ENCODE peak calls at places on chromosome 4, in four cellular contexts. B is heart right ventricle, W is heart left ventricle, M is fibroblast of pulmonary artery. P is an unnamed sample.

GRCh38 chr4:67770422-67770821 is 16.2 kb upstream of the GNRHR start:
- DNase-seq in B (no peak), W (no peak), M (no peak), P (no peak)

GRCh38 chr4:170272959-170273358 is 183.2 kb upstream of the AADAT start:
- DNase-seq in B (no peak), W (no peak), M (no peak), P (no peak)

GRCh38 chr4:10587697-10588096 is 96.9 kb downstream of the CLNK start:
- DNase-seq in B (no peak), W (no peak), M (no peak), P (peak; percentile 19)

GRCh38 chr4:1693131-1693896 is 9.2 kb upstream of the FAM53A start:
- DNase-seq in B (peak; percentile 71), W (peak; percentile 70), M (peak; percentile 84), P (peak; percentile 76)

GRCh38 chr4:7384003-7384928 is 50.5 kb downstream of the PSAPL1 start:
- DNase-seq in B (no peak), W (no peak), M (no peak), P (no peak)

GRCh38 chr4:22345678-22346077 is 170.2 kb downstream of the ADGRA3 start:
- DNase-seq in B (no peak), W (no peak), M (no peak), P (no peak)

GRCh38 chr4:113582737-113583136 is 178.8 kb downstream of the CAMK2D start:
- DNase-seq in B (peak; percentile 18), W (peak; percentile 79), M (no peak), P (no peak)

GRCh38 chr4:16897991-16898827 is at the start of gene LDB2:
- DNase-seq in B (peak; percentile 65), W (peak; percentile 85), M (peak; percentile 86), P (peak; percentile 85)

GRCh38 chr4:19508442-19508841 is 743.3 kb upstream of the SLIT2 start:
- DNase-seq in B (no peak), W (no peak), M (no peak), P (no peak)

GRCh38 chr4:184262901-184263300 is 45.2 kb upstream of the ENPP6 start:
- DNase-seq in B (no peak), W (no peak), M (peak; percentile 33), P (no peak)

GRCh38 chr4:45453258-45453841 is 670.5 kb downstream of the GABRG1 start:
- DNase-seq in B (no peak), W (no peak), M (peak; percentile 27), P (peak; percentile 20)

GRCh38 chr4:38499101-38499500 is 164.9 kb upstream of the KLF3 start:
- DNase-seq in B (no peak), W (no peak), M (no peak), P (no peak)

GRCh38 chr4:107931775-107932321 is 499 bp downstream of the CYP2U1 start:
- DNase-seq in B (no peak), W (no peak), M (no peak), P (no peak)

GRCh38 chr4:1595789-1596325 is 88.3 kb downstream of the FAM53A start:
- DNase-seq in B (peak; percentile 1), W (peak; percentile 14), M (no peak), P (no peak)

GRCh38 chr4:74838746-74839370 is 44.5 kb upstream of the BTC start:
- DNase-seq in B (no peak), W (no peak), M (peak; percentile 85), P (peak; percentile 34)

GRCh38 chr4:123397276-123398150 is 918 bp downstream of the SPRY1 start:
- DNase-seq in B (peak; percentile 55), W (peak; percentile 57), M (peak; percentile 70), P (no peak)

GRCh38 chr4:8303485-8304281 is 34.1 kb downstream of the HTRA3 start:
- DNase-seq in B (no peak), W (no peak), M (peak; percentile 95), P (peak; percentile 79)

GRCh38 chr4:71025654-71026053 is 32.2 kb downstream of the DCK start:
- DNase-seq in B (no peak), W (no peak), M (peak; percentile 4), P (peak; percentile 13)

GRCh38 chr4:74055096-74055495 is 16.6 kb upstream of the CXCL3 start:
- DNase-seq in B (no peak), W (no peak), M (no peak), P (no peak)

GRCh38 chr4:137768196-137768595 is 235.9 kb upstream of the PCDH18 start:
- DNase-seq in B (no peak), W (no peak), M (peak; percentile 23), P (peak; percentile 5)

GRCh38 chr4:67879486-67879885 is 4.3 kb downstream of the TMPRSS11D start:
- DNase-seq in B (no peak), W (no peak), M (peak; percentile 20), P (no peak)

GRCh38 chr4:41072021-41072777 is 142.1 kb downstream of the APBB2 start:
- DNase-seq in B (no peak), W (no peak), M (no peak), P (no peak)

GRCh38 chr4:170414961-170415360 is 325.2 kb upstream of the AADAT start:
- DNase-seq in B (no peak), W (no peak), M (no peak), P (no peak)

GRCh38 chr4:2390780-2391490 is 27.5 kb downstream of the ZFYVE28 start:
- DNase-seq in B (no peak), W (no peak), M (no peak), P (no peak)

GRCh38 chr4:1578968-1579833 is 104.9 kb downstream of the FAM53A start:
- DNase-seq in B (peak; percentile 83), W (peak; percentile 88), M (peak; percentile 77), P (peak; percentile 33)

GRCh38 chr4:69710580-69710979 is 49.8 kb downstream of the SULT1B1 start:
- DNase-seq in B (no peak), W (no peak), M (no peak), P (no peak)

GRCh38 chr4:100095729-100096595 is 94.3 kb downstream of the DDIT4L start:
- DNase-seq in B (peak; percentile 25), W (peak; percentile 75), M (peak; percentile 80), P (peak; percentile 76)

GRCh38 chr4:168656055-168656660 is 159.3 kb downstream of the PALLD start:
- DNase-seq in B (no peak), W (no peak), M (peak; percentile 92), P (peak; percentile 85)

DNA sequence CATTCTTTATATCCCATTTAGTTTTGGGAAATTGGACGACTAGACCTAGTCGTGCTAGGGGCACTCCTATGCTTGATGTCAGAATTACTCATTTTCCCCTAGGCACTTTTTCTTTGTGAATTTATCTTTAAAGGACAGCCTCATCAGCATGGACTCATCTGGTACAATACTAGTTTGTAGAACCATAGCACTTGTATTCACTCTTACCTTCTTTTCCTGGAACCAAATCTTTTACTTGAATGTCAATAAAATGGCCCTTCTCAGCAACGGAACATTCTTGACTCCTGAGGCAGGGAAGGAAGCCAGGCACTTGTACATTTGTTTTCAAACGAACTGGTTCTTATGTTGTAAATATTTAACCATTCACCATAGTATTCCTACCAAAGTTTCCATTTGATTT is 187.1 kb downstream of the SHROOM3 start:
- DNase-seq in B (no peak), W (no peak), M (no peak), P (no peak)
- H3K4me3 ChIP-seq in B (no peak overlapping the region), W (no peak overlapping the region), M (no peak overlapping the region), P (no peak overlapping the region)

GRCh38 chr4:92304073-92304472 is 307 bp downstream of the GRID2 start:
- DNase-seq in B (no peak), W (no peak), M (peak; percentile 13), P (no peak)

GRCh38 chr4:92303621-92304027 is at the start of gene GRID2:
- DNase-seq in B (peak; percentile 20), W (peak; percentile 24), M (peak; percentile 38), P (peak; percentile 28)

GRCh38 chr4:92304636-92305035 is 870 bp downstream of the GRID2 start:
- DNase-seq in B (no peak), W (no peak), M (peak; percentile 13), P (peak; percentile 16)

GRCh38 chr4:92305878-92306520 is 2.2 kb downstream of the GRID2 start:
- DNase-seq in B (no peak), W (no peak), M (no peak), P (no peak)

GRCh38 chr4:92305148-92305877 is 1.5 kb downstream of the GRID2 start:
- DNase-seq in B (peak; percentile 39), W (peak; percentile 49), M (peak; percentile 62), P (peak; percentile 73)
- H3K4me3 ChIP-seq in B (peak overlapping the region; percentile 37), W (peak overlapping the region; percentile 50), M (peak overlapping the region; percentile 53), P (peak overlapping the region; percentile 36)

DNA sequence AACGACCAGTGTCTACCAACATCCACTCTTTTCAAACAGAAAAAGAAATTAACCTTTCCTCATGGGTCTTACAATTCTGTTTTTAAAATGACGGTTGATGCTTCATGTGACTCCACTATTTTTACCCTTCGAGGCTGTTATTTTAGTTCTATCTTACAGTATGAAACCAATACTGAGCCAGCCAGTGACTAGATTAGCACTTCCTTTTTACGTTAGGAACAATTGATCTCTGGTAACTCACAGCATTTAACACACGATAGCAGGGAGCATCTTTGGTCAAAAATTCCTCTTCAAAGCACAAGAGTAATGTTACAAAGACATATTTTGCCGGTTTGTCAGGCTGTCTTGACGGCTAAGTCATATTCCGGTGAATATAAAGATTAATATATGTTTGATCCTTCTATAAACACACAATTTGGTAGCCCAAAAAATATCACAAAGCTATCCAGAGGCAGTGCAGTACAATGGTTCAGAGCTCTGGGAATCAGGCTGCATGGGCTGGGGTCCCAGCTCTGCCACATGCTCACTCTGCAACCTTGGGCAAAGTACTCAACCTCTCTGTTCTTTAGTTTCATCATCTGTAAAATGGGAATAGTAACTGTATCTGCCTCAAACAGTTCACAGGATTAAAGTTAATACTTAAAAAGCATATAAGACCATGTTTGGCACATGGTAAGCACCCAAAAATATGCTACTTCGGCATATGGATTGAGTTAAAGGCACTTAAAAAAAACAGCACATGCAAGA is 62.9 kb upstream of the TXK start:
- DNase-seq in B (no peak), W (no peak), M (no peak), P (no peak)
- H3K4me3 ChIP-seq in B (no peak overlapping the region), W (no peak overlapping the region), M (no peak overlapping the region), P (no peak overlapping the region)

GRCh38 chr4:133147922-133148689 is 988 bp upstream of the PCDH10 start:
- DNase-seq in B (peak; percentile 15), W (no peak), M (peak; percentile 74), P (peak; percentile 77)

GRCh38 chr4:133149364-133149695 is 236 bp downstream of the PCDH10 start:
- DNase-seq in B (no peak), W (no peak), M (no peak), P (no peak)

GRCh38 chr4:133149932-133150642 is 993 bp downstream of the PCDH10 start:
- DNase-seq in B (no peak), W (no peak), M (peak; percentile 41), P (peak; percentile 26)

GRCh38 chr4:133147365-133147821 is 1.7 kb upstream of the PCDH10 start:
- DNase-seq in B (no peak), W (no peak), M (peak; percentile 13), P (no peak)

GRCh38 chr4:133148690-133149363 is at the start of gene PCDH10:
- DNase-seq in B (peak; percentile 84), W (peak; percentile 84), M (peak; percentile 98), P (peak; percentile 96)
- H3K4me3 ChIP-seq in B (peak within 1 kb of the TSS; percentile 33), W (peak within 1 kb of the TSS; percentile 50), M (peak within 1 kb of the TSS; percentile 70), P (peak within 1 kb of the TSS; percentile 65)

GRCh38 chr4:4248885-4249203 is 821 bp upstream of the TMEM128 start:
- DNase-seq in B (no peak), W (no peak), M (no peak), P (no peak)
- H3K4me3 ChIP-seq in B (peak overlapping the region; percentile 81), W (peak overlapping the region; percentile 73), M (peak overlapping the region; percentile 93), P (peak overlapping the region; percentile 81)

GRCh38 chr4:76898385-76898692 is 395 bp upstream of the SOWAHB start:
- DNase-seq in B (no peak), W (no peak), M (no peak), P (no peak)
- H3K4me3 ChIP-seq in B (no peak overlapping the region), W (peak overlapping the region; percentile 54), M (peak overlapping the region; percentile 30), P (peak overlapping the region; percentile 39)